ENCODE peak calls at places on chromosomes 11 and 22, in ten cellular contexts. G is HepG2, L is testis, D is stomach, B is HCT116, Z is sigmoid colon, J is ovary, S is prostate gland, Y is adrenal gland, W is uterus. O is an unnamed sample.

GRCh38 chr11:91587131-91587530 is 637.5 kb upstream of the FAT3 start:
- DNase-seq in Z (no peak), J (no peak), B (no peak), W (no peak), D (no peak), L (no peak), Y (no peak), S (no peak), G (no peak), O (no peak)

GRCh38 chr11:47946682-47947575 is 33.4 kb upstream of the PTPRJ start:
- DNase-seq in Y (peak), G (no peak), B (peak), S (peak), D (peak), J (peak), L (peak), Z (peak), W (peak), O (peak)

GRCh38 chr11:126129681-126130671 is 67.3 kb upstream of the CDON start:
- DNase-seq in S (no peak), Y (no peak), L (no peak), Z (peak), G (no peak), B (no peak), D (no peak), W (no peak), J (peak), O (no peak)

GRCh38 chr11:62689421-62690183 is at the start of gene LRRN4CL:
- DNase-seq in D (peak), L (peak), J (peak), Y (peak), B (no peak), W (peak), Z (peak), S (no peak), G (no peak), O (peak)

GRCh38 chr11:85279267-85279666 is 347.9 kb downstream of the DLG2 start:
- DNase-seq in Y (no peak), J (no peak), L (no peak), S (no peak), W (no peak), D (no peak), G (no peak), Z (no peak), B (no peak), O (no peak)

GRCh38 chr11:43644626-43645299 is 35.8 kb upstream of the HSD17B12 start:
- DNase-seq in J (no peak), D (no peak), W (no peak), G (peak), Y (no peak), Z (no peak), S (no peak), B (no peak), L (no peak), O (no peak)

GRCh38 chr22:34914871-34915270 is 151.1 kb upstream of the ISX start:
- DNase-seq in G (no peak), D (no peak), B (no peak), Y (no peak), Z (no peak), S (no peak), W (no peak), L (no peak), J (no peak), O (no peak)

GRCh38 chr11:20035701-20036601 is 124.3 kb downstream of the DBX1 start:
- DNase-seq in L (no peak), G (peak), J (no peak), S (no peak), Y (peak), D (no peak), W (peak), Z (no peak), B (no peak), O (peak)

GRCh38 chr11:66743271-66743968 is 14.4 kb upstream of the SPTBN2 start:
- DNase-seq in Y (peak), Z (no peak), B (no peak), W (no peak), S (peak), J (no peak), L (no peak), D (peak), G (no peak), O (no peak)

GRCh38 chr11:32309541-32310217 is 125.7 kb downstream of the WT1 start:
- DNase-seq in J (no peak), B (no peak), D (no peak), G (no peak), W (no peak), Y (no peak), L (no peak), S (no peak), Z (no peak), O (no peak)

GRCh38 chr11:134542401-134543143 is 130.5 kb upstream of the B3GAT1 start:
- DNase-seq in W (peak), S (no peak), D (no peak), G (no peak), Z (peak), Y (no peak), L (peak), J (no peak), B (peak), O (no peak)

GRCh38 chr11:46055371-46055770 is 65.9 kb downstream of the PHF21A start:
- DNase-seq in D (no peak), B (no peak), J (no peak), Y (no peak), S (no peak), G (peak), W (no peak), Z (no peak), L (no peak), O (no peak)

GRCh38 chr11:128776088-128776433 is 82.2 kb downstream of the FLI1 start:
- DNase-seq in W (no peak), D (no peak), S (no peak), L (no peak), Z (no peak), Y (no peak), J (no peak), G (no peak), B (no peak), O (no peak)

GRCh38 chr22:33917744-33918406 is 2.4 kb downstream of the LARGE1 start:
- DNase-seq in L (no peak), B (no peak), S (no peak), D (no peak), J (no peak), Z (no peak), Y (no peak), G (peak), W (no peak), O (no peak)

GRCh38 chr11:112206071-112206470 is 20.2 kb upstream of the PTS start:
- DNase-seq in J (no peak), Z (peak), B (no peak), G (no peak), D (no peak), L (no peak), W (no peak), Y (no peak), S (no peak), O (no peak)

GRCh38 chr11:45530111-45530510 is 135.3 kb downstream of the CHST1 start:
- DNase-seq in Y (no peak), S (no peak), L (no peak), D (no peak), Z (no peak), G (no peak), J (no peak), W (no peak), B (no peak), O (no peak)

GRCh38 chr11:65873280-65874156 is 918 bp upstream of the EFEMP2 start:
- DNase-seq in S (peak), D (peak), L (peak), Z (peak), Y (peak), B (peak), W (peak), J (peak), G (peak), O (peak)

GRCh38 chr11:76153609-76153949 is 52.7 kb downstream of the WNT11 start:
- DNase-seq in W (no peak), Y (peak), J (no peak), G (peak), Z (no peak), L (no peak), B (no peak), D (no peak), S (no peak), O (peak)

GRCh38 chr22:27476729-27477128 is 324.8 kb downstream of the MN1 start:
- DNase-seq in G (no peak), L (no peak), Y (peak), D (no peak), S (no peak), W (no peak), Z (no peak), J (no peak), B (peak), O (peak)

GRCh38 chr11:116046127-116046526 is 541.9 kb upstream of the CADM1 start:
- DNase-seq in Y (no peak), B (no peak), D (no peak), S (no peak), Z (no peak), J (no peak), L (no peak), W (no peak), G (no peak), O (no peak)

GRCh38 chr22:35604671-35605457 is 12.3 kb downstream of the MB start:
- DNase-seq in L (no peak), W (no peak), B (no peak), S (no peak), Y (peak), J (no peak), D (no peak), G (no peak), Z (no peak), O (no peak)

GRCh38 chr22:26068571-26068970 is 100.7 kb upstream of the SEZ6L start:
- DNase-seq in G (no peak), Y (no peak), D (no peak), W (no peak), J (no peak), S (no peak), Z (no peak), L (no peak), B (no peak), O (no peak)

GRCh38 chr11:60971520-60971919 is at the start of gene CD6:
- DNase-seq in B (no peak), W (no peak), D (no peak), L (no peak), Y (no peak), S (no peak), G (no peak), J (no peak), Z (no peak), O (no peak)

GRCh38 chr22:25762147-25762546 is 20.2 kb downstream of the MYO18B start:
- DNase-seq in G (peak), L (no peak), S (no peak), B (no peak), Y (no peak), Z (no peak), D (no peak), J (no peak), W (no peak), O (no peak)

GRCh38 chr11:68872216-68873003 is 30.7 kb upstream of the CPT1A start:
- DNase-seq in B (no peak), L (no peak), Z (no peak), W (no peak), J (no peak), G (no peak), D (no peak), S (peak), Y (no peak), O (no peak)

GRCh38 chr22:30922151-30922611 is 46.4 kb downstream of the MORC2 start:
- DNase-seq in S (peak), B (no peak), L (peak), Y (peak), Z (peak), D (peak), J (peak), G (no peak), W (peak), O (no peak)

GRCh38 chr11:57499413-57499982 is 16.0 kb downstream of the SLC43A1 start:
- DNase-seq in J (peak), Z (peak), L (peak), D (peak), W (peak), S (peak), Y (peak), B (peak), G (peak), O (peak)

GRCh38 chr22:44057411-44057987 is 33.4 kb downstream of the PARVB start:
- DNase-seq in S (peak), Z (peak), Y (peak), W (peak), J (peak), G (no peak), B (no peak), D (no peak), L (peak), O (no peak)

GRCh38 chr11:11948242-11948947 is 60.0 kb downstream of the DKK3 start:
- DNase-seq in J (no peak), G (peak), L (no peak), B (no peak), D (no peak), Y (no peak), S (no peak), Z (no peak), W (no peak), O (no peak)
- TF ChIP-seq POLR2A in J (no peak), G (no peak), L (no peak), B (no peak), D (no peak), Y (no peak), S (no peak), Z (no peak), W (no peak), O (no peak)

GRCh38 chr11:288328-289144 is at the start of gene PGGHG:
- DNase-seq in J (peak), Y (peak), B (no peak), W (peak), L (peak), G (no peak), Z (peak), D (peak), S (no peak), O (peak)
- TF ChIP-seq POLR2A in J (no peak), Y (no peak), B (no peak), W (peak), L (no peak), G (no peak), Z (no peak), D (no peak), S (no peak), O (no peak)

GRCh38 chr11:3837793-3838192 is 3.0 kb downstream of the RHOG start:
- DNase-seq in B (no peak), Y (peak), D (peak), L (peak), G (no peak), Z (peak), J (no peak), W (peak), S (no peak), O (no peak)

GRCh38 chr11:3838504-3838903 is 2.3 kb downstream of the RHOG start:
- DNase-seq in G (no peak), L (no peak), Y (no peak), D (no peak), B (no peak), W (no peak), Z (no peak), J (no peak), S (no peak), O (no peak)

GRCh38 chr11:3840870-3841425 is at the start of gene RHOG:
- DNase-seq in D (peak), G (peak), S (peak), L (peak), B (no peak), J (peak), Z (peak), Y (peak), W (peak), O (peak)

GRCh38 chr11:3840289-3840869 is 380 bp downstream of the RHOG start:
- DNase-seq in Y (no peak), W (no peak), S (no peak), L (peak), Z (no peak), D (no peak), G (no peak), J (peak), B (no peak), O (no peak)

DNA sequence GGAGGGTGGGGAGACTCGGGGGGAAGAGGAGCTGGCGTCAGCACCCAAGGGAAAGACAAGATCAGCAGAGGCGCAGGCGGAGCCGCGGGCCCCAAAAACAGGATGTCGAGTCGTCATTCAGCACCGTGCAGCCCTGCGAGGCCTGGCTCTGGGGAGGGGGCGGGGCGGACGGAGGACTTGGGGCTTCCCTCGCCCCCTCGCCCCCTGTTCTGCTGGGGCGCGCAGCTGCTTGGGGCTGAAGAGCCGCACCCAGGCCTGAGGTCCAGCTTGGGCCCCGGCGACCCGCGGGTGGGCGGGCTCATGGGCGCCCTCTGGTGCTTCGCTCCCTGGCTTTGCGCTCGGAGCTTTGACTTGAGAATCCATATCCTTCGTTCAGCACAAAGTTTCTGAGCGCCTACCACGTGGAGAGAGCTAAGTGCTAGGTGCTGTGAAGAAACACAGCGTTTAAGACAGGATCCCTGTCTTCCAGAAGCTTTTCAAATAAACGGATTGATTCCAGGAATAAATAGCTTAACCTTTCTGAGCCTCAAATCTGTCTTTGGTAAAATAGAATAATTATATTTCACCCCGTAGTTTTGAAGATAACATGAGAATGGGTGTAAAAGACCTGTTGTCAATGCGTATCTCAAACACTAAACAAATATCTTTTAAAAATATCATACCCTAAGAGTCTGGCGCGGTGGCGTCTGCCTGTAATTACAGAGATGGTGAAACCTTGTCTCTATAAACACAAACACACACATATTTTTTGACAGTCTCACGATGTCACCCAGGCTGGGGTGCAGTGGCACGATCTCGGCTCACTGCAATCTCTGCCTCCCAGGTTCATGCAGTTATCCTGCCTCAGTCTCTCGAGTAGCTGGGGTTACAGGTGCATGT is 906 bp upstream of the RHOG start:
- DNase-seq in D (peak), Y (peak), Z (peak), L (peak), W (peak), S (peak), B (peak), G (peak), J (peak), O (peak)
- TF ChIP-seq POLR2A in D (no peak), Y (peak), Z (peak), L (no peak), W (peak), S (peak), B (no peak), G (no peak), J (peak), O (peak)

DNA sequence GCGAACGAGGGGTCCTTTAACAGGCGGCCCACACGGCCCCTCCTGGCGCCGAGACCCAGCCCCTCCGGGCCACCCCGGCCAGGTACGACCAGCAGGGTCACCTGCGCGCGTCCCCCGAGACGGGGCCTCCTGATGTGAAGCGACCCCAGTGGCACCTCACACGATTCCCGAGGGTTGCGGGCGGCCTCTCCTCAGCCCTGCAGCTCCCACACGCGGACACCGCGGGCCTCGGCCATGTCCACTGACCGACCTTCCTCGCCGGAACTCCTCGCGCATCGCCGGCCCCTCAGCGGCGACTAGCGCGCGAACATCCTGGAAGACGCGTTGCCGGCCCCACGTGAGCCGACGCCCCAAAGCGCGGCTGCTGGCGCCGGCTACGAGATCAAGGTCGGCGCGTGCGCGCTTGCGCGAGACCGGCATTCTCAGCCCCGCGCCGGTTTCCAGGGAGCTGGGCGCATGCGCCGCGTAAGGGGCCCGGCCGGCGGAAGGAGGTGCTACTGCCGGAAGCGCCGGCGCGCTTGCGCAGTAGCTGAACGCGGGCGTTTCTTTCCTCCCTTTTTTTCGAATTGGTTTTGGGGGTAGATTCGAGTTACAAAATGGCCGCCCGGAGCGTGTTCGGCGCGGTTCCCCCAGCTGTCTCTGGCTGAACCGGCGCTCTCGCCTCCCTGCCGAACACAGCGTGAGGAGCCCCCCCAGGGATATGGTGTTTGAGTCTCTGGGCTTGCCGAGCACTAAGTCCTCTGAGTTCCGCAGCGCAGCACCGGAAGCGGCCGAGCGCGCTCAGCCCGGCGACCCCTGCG is at the start of gene NUP50:
- DNase-seq in L (peak), S (peak), Z (peak), W (peak), D (peak), Y (peak), G (peak), B (peak), J (peak), O (peak)
- TF ChIP-seq POLR2A in L (no peak), S (peak), Z (peak), W (peak), D (no peak), Y (peak), G (peak), B (peak), J (peak), O (peak)

DNA sequence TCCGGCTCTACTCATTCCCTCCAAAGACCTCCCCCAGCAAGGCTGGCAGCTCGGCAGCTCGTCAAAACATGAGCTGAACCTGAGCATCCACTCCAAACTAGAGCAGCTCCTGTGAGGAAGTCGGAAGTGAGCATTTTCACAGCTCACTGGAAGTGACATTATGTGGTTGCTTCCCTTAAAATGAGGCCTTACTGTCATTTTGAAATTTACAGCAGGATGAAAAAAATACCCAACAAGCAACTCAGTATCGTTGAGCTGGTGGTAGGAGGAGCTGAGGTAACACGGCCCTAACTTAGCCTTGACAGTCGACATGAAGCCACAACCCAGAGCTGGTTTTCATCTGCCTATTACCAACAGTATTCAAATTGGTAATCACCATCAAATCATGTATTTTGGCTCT is 38.0 kb upstream of the ARFGAP3 start:
- DNase-seq in S (no peak), L (no peak), G (no peak), Z (no peak), J (no peak), B (no peak), W (no peak), D (no peak), Y (no peak), O (no peak)
- TF ChIP-seq POLR2A in S (no peak), L (no peak), G (no peak), Z (no peak), J (no peak), B (no peak), W (no peak), D (no peak), Y (no peak), O (no peak)

DNA sequence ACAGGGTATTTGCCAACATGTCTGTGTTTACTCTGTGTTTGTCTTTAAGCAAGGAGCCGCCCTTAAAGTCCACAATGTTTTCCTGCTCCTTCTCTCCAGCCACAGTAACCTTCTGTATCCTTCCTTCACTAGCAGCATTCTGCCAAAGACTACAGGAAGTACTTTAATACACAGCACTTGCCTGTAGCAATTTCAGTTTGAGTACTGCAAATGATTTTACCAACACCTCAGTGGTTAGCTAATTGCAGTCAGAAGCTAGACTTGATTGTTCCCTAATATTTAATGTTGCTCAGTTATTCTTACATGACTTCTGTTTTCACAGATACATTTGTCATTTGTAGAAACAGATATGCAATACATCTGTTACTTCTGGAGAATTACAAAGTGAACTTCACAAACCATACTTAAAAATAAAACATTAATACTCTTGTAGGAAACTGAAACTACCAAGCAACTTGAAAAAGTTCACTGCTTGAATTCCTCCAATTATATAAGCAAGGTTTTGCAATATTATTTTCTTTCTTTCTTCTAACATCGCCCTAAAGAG is 69.1 kb downstream of the FCHSD2 start:
- DNase-seq in B (no peak), L (peak), J (no peak), G (no peak), W (no peak), S (peak), Y (no peak), D (no peak), Z (no peak), O (no peak)
- TF ChIP-seq POLR2A in B (no peak), L (no peak), J (no peak), G (no peak), W (no peak), S (no peak), Y (no peak), D (no peak), Z (no peak), O (no peak)